ENCODE peak calls at places on chromosome X, in nine cellular contexts. W is colonic mucosa; M is choroid plexus epithelial cell; C is HTR-8/SVneo; V is left ventricle myocardium superior; Q is anterior cingulate cortex; K is CD8-positive, alpha-beta memory T cell; Y is activated CD4-positive, alpha-beta T cell treated with anti-CD3 and anti-CD28 coated beads, Interleukin-2, amount 50 U/mL, for 1 hour; H is activated T-cell treated with anti-CD3 and anti-CD28 coated beads, Interleukin-2, amount 50 U/mL, for 1 hour. T is an unnamed sample.

GRCh38 chrX:120308558-120308957 is 2.7 kb downstream of the TMEM255A start:
- DNase-seq in C (no peak), K (no peak), V (no peak), M (no peak), W (no peak), Q (no peak), Y (no peak), H (no peak), T (no peak)

GRCh38 chrX:21745756-21746155 is 12.2 kb downstream of the SMPX start:
- DNase-seq in K (peak), C (no peak), Y (peak), H (peak), W (peak), Q (no peak), M (peak), V (peak), T (peak)

GRCh38 chrX:9878141-9878875 is 88.8 kb upstream of the CLDN34 start:
- DNase-seq in H (no peak), V (no peak), Y (no peak), K (no peak), Q (no peak), C (no peak), W (no peak), M (no peak), T (no peak)

GRCh38 chrX:150731795-150732194 is 38.6 kb downstream of the MTMR1 start:
- DNase-seq in W (no peak), C (peak), K (no peak), H (no peak), M (peak), Y (no peak), V (no peak), Q (no peak), T (no peak)

GRCh38 chrX:46913710-46914109 is 1.5 kb downstream of the JADE3 start:
- DNase-seq in Y (no peak), Q (no peak), K (no peak), H (no peak), W (peak), V (no peak), C (no peak), M (peak), T (peak)

GRCh38 chrX:9370888-9371287 is 94.0 kb upstream of the TBL1X start:
- DNase-seq in H (no peak), Q (peak), V (no peak), M (no peak), C (no peak), K (no peak), Y (no peak), W (no peak), T (peak)

GRCh38 chrX:103376118-103376978 is at the start of gene BEX3:
- DNase-seq in W (peak), Y (peak), H (peak), M (peak), K (no peak), Q (peak), V (peak), C (peak), T (peak)

GRCh38 chrX:7444967-7445366 is 297.0 kb upstream of the PUDP start:
- DNase-seq in K (no peak), H (no peak), Y (no peak), V (no peak), C (no peak), M (no peak), W (no peak), Q (no peak), T (no peak)

GRCh38 chrX:138964501-138964900 is 253.0 kb upstream of the FGF13 start:
- DNase-seq in V (peak), W (no peak), M (no peak), K (no peak), Y (no peak), Q (no peak), H (no peak), C (no peak), T (no peak)

GRCh38 chrX:85243761-85244410 is at the start of the genes SATL1 and ZNF711:
- DNase-seq in C (peak), K (no peak), V (peak), M (peak), W (peak), Q (peak), H (peak), Y (no peak), T (no peak)

GRCh38 chrX:67604979-67605703 is 61.3 kb downstream of the AR start:
- DNase-seq in M (peak), V (no peak), H (no peak), Q (no peak), Y (no peak), W (no peak), K (no peak), C (peak), T (peak)

GRCh38 chrX:23062359-23062758 is 62.6 kb downstream of the DDX53 start:
- DNase-seq in W (no peak), K (no peak), V (no peak), Y (no peak), M (no peak), C (no peak), H (no peak), Q (no peak), T (no peak)

GRCh38 chrX:151416521-151417048 is 19.6 kb downstream of the VMA21 start:
- DNase-seq in M (no peak), K (no peak), H (no peak), W (no peak), Y (no peak), C (no peak), Q (no peak), V (no peak), T (no peak)

GRCh38 chrX:129193357-129193756 is 329.9 kb downstream of the SMARCA1 start:
- DNase-seq in Q (no peak), C (no peak), V (peak), Y (no peak), K (no peak), H (no peak), W (peak), M (no peak), T (no peak)

GRCh38 chrX:34521563-34521962 is 135.5 kb downstream of the TMEM47 start:
- DNase-seq in M (peak), C (no peak), Q (no peak), K (no peak), Y (no peak), V (no peak), W (no peak), H (no peak), T (peak)

GRCh38 chrX:28058906-28059305 is 77.7 kb upstream of the DCAF8L1 start:
- DNase-seq in V (no peak), Q (no peak), H (no peak), Y (no peak), W (peak), C (no peak), M (peak), K (no peak), T (no peak)

GRCh38 chrX:51852096-51852495 is 41.3 kb upstream of the MAGED1 start:
- DNase-seq in C (no peak), W (no peak), H (no peak), V (no peak), K (no peak), Y (no peak), M (no peak), Q (no peak), T (no peak)

GRCh38 chrX:153468008-153468580 is 2.3 kb downstream of the HAUS7 start:
- DNase-seq in M (no peak), Y (no peak), K (no peak), W (no peak), V (peak), Q (no peak), C (no peak), H (no peak), T (no peak)

GRCh38 chrX:107565916-107566602 is 62.3 kb upstream of the PRPS1 start:
- DNase-seq in Q (no peak), V (no peak), W (no peak), Y (no peak), M (peak), H (no peak), C (peak), K (no peak), T (peak)

T was measured in ACHN.